ENCODE peak calls at places on chromosomes 4 and X, in six cellular contexts. O, Y, U, D, H and A are unnamed samples.

GRCh38 chrX:149830192-149830873 is 48.6 kb downstream of the MAGEA9 start:
- DNase-seq in O (no peak), Y (no peak), D (peak; percentile 88), U (peak; percentile 77), H (no peak), A (peak; percentile 29)

GRCh38 chrX:134604701-134605271 is 53.5 kb downstream of the PLAC1 start:
- DNase-seq in U (no peak), O (no peak), D (no peak), Y (no peak), H (no peak), A (peak; percentile 39)

GRCh38 chr4:155304375-155304774 is 72.4 kb downstream of the MAP9 start:
- DNase-seq in H (no peak), Y (no peak), U (no peak), O (no peak), D (no peak), A (no peak)

GRCh38 chr4:19693949-19694597 is 557.6 kb upstream of the SLIT2 start:
- DNase-seq in O (no peak), Y (peak; percentile 21), H (no peak), U (no peak), D (no peak), A (no peak)

GRCh38 chrX:12013220-12013619 is 125.1 kb upstream of the FRMPD4 start:
- DNase-seq in Y (no peak), D (no peak), U (no peak), O (no peak), H (no peak), A (peak; percentile 25)

GRCh38 chr4:140672366-140672765 is 83.8 kb downstream of the TBC1D9 start:
- DNase-seq in Y (no peak), D (no peak), O (no peak), U (no peak), H (no peak), A (no peak)

GRCh38 chrX:80812176-80812575 is 2.5 kb upstream of the BRWD3 start:
- DNase-seq in Y (peak; percentile 19), U (peak; percentile 56), H (no peak), D (peak; percentile 75), O (no peak), A (peak; percentile 49)

GRCh38 chr4:88697113-88697512 is 516 bp downstream of the NAP1L5 start:
- DNase-seq in U (no peak), O (peak; percentile 66), Y (peak; percentile 29), D (no peak), H (no peak), A (peak; percentile 52)

GRCh38 chr4:37132351-37132989 is 112.1 kb upstream of the NWD2 start:
- DNase-seq in H (no peak), U (peak; percentile 5), Y (no peak), O (no peak), D (no peak), A (no peak)

GRCh38 chr4:27003602-27004238 is 143.1 kb downstream of the STIM2 start:
- DNase-seq in Y (no peak), D (no peak), U (no peak), H (no peak), O (no peak), A (peak; percentile 72)

GRCh38 chrX:49262603-49263002 is 1.9 kb downstream of the FOXP3 start:
- DNase-seq in O (no peak), H (no peak), D (no peak), Y (no peak), U (no peak), A (no peak)

GRCh38 chrX:39969099-39969825 is 128.5 kb downstream of the BCOR start:
- DNase-seq in D (peak; percentile 88), U (peak; percentile 55), O (peak; percentile 76), H (no peak), Y (no peak), A (no peak)

GRCh38 chr4:69532886-69533506 is 37.3 kb upstream of the UGT2B4 start:
- DNase-seq in O (no peak), H (no peak), D (no peak), U (no peak), Y (no peak), A (no peak)

GRCh38 chrX:133608406-133608805 is 193.1 kb upstream of the GPC4 start:
- DNase-seq in O (no peak), H (no peak), Y (no peak), U (no peak), D (no peak), A (peak; percentile 87)

GRCh38 chr4:139692300-139693012 is 26.8 kb downstream of the MGST2 start:
- DNase-seq in Y (peak; percentile 25), U (peak; percentile 24), H (no peak), D (peak; percentile 75), O (no peak), A (no peak)

GRCh38 chr4:776743-777441 is 49.0 kb downstream of the CPLX1 start:
- DNase-seq in H (no peak), O (peak; percentile 29), U (no peak), Y (no peak), D (no peak), A (no peak)

GRCh38 chr4:6749340-6750171 is 33.0 kb upstream of the KIAA0232 start:
- DNase-seq in U (no peak), H (peak; percentile 91), D (peak; percentile 47), Y (peak; percentile 57), O (peak; percentile 96), A (peak; percentile 55)

GRCh38 chrX:27889878-27890277 is 82.1 kb downstream of the MAGEB10 start:
- DNase-seq in Y (no peak), D (no peak), U (no peak), O (no peak), H (no peak), A (no peak)

GRCh38 chrX:3651272-3651671 is 62.2 kb downstream of the PRKX start:
- DNase-seq in D (no peak), H (no peak), Y (no peak), U (no peak), O (no peak), A (peak; percentile 21)

GRCh38 chr4:68267433-68267944 is 22.0 kb upstream of the TMPRSS11B start:
- DNase-seq in H (no peak), O (no peak), D (no peak), Y (no peak), U (no peak), A (peak; percentile 88)

GRCh38 chr4:105619193-105619931 is 66.9 kb downstream of the ARHGEF38 start:
- DNase-seq in Y (peak; percentile 65), O (peak; percentile 93), U (no peak), D (no peak), H (peak; percentile 82), A (peak; percentile 15)

GRCh38 chr4:83362492-83363329 is 28.1 kb upstream of the HPSE start:
- DNase-seq in D (no peak), H (no peak), Y (no peak), O (no peak), U (no peak), A (peak; percentile 55)

GRCh38 chr4:14701896-14702295 is 300.4 kb upstream of the CPEB2 start:
- DNase-seq in Y (no peak), U (peak; percentile 23), H (no peak), D (no peak), O (no peak), A (no peak)

GRCh38 chr4:66489783-66490452 is 819.6 kb upstream of the EPHA5 start:
- DNase-seq in H (no peak), Y (no peak), O (no peak), U (no peak), D (no peak), A (peak; percentile 92)

GRCh38 chr4:104966349-104967033 is 180.2 kb upstream of the TET2 start:
- DNase-seq in O (no peak), U (no peak), Y (no peak), D (no peak), H (no peak), A (no peak)

GRCh38 chr4:77284036-77284435 is 127.0 kb downstream of the CCNG2 start:
- DNase-seq in O (no peak), Y (no peak), U (no peak), D (no peak), H (no peak), A (peak; percentile 2)

GRCh38 chr4:103994059-103994458 is 274.3 kb upstream of the TACR3 start:
- DNase-seq in O (no peak), U (peak; percentile 22), Y (no peak), H (no peak), D (no peak), A (no peak)

GRCh38 chrX:45172890-45173289 is 27.8 kb downstream of the DIPK2B start:
- DNase-seq in O (no peak), Y (no peak), H (no peak), U (no peak), D (no peak), A (peak; percentile 58)

DNA sequence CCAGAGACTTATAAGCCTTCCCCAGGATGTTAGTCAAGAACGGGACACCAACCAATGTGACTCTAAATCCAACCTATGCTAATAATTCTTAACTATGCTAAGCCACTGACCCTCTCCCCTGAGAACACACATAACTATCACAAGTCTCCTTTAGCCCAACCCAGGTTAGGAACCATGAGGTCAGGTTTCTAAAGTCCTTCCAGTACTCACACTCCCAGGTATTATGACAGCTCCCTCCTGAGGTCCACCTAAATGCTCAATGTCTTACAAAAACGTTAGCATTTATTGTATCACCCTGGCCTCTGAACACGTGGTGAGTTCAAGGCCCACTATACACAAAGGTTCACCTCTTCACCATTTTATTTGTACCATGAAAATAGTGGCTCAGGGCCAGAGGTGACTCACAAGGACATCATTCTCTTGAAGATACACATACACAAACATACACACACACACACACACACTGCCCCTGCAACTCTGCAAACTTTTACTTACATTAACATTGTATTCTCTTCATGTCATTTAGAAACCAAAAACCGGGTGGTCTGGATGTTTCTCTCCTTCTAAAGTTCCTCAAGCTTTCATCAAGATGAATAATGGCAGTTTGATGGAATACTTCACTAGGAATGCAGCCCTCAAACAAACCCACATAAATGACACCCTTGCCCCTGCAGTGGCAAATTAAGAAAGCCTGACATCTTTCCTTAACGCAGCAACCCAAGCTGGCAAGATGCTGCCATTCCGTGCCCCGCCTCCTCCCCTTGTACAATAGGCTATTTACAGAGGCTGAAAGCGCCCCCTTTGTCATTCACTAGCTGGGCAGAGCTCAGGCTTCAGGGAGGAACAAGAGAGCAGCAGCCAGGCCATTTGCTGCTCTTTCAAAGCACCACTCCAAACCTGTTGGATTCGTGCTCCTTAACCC is 17.7 kb downstream of the ACSL1 start:
- DNase-seq in U (peak; percentile 95), Y (peak; percentile 48), H (no peak), O (no peak), D (peak; percentile 83), A (peak; percentile 86)
- H3K27ac ChIP-seq in U (no peak overlapping the region), Y (peak overlapping the region; percentile 73), H (no peak overlapping the region), O (peak overlapping the region; percentile 18), D (no peak overlapping the region), A (no peak overlapping the region)

GRCh38 chr4:153207027-153207426 is 2.8 kb downstream of the TRIM2 start:
- DNase-seq in U (no peak), O (no peak), H (no peak), D (peak; percentile 73), Y (no peak), A (no peak)
- H3K27ac ChIP-seq in U (no peak overlapping the region), O (peak overlapping the region; percentile 19), H (no peak overlapping the region), D (peak overlapping the region; percentile 74), Y (no peak overlapping the region), A (no peak overlapping the region)

GRCh38 chr4:168863719-168864632 is 146.1 kb downstream of the CBR4 start:
- DNase-seq in H (no peak), Y (no peak), O (no peak), U (no peak), D (no peak), A (peak; percentile 50)
- H3K27ac ChIP-seq in H (no peak overlapping the region), Y (peak overlapping the region; percentile 63), O (peak overlapping the region; percentile 18), U (no peak overlapping the region), D (no peak overlapping the region), A (peak overlapping the region; percentile 69)

GRCh38 chrX:148695362-148695761 is 194.9 kb downstream of the AFF2 start:
- DNase-seq in U (no peak), Y (no peak), O (no peak), D (no peak), H (no peak), A (no peak)

GRCh38 chrX:148698221-148698620 is 197.8 kb downstream of the AFF2 start:
- DNase-seq in Y (no peak), D (no peak), O (no peak), U (no peak), H (no peak), A (no peak)

GRCh38 chrX:148700021-148700420 is 199.6 kb downstream of the AFF2 start:
- DNase-seq in Y (no peak), H (no peak), D (no peak), O (no peak), U (no peak), A (no peak)
- H3K27ac ChIP-seq in Y (no peak overlapping the region), H (no peak overlapping the region), D (no peak overlapping the region), O (no peak overlapping the region), U (no peak overlapping the region), A (no peak overlapping the region)